ENCODE peak calls at places on chromosomes 6 and 20, in nine cellular contexts. X is fibroblast of lung; M is right lobe of liver; L is pancreas; R is mucosa of descending colon; J is lower lobe of right lung; T is effector memory CD4-positive, alpha-beta T cell; U is mesenchymal stem cell; P is heart left ventricle. Y is an unnamed sample.

GRCh38 chr6:72458521-72458920 is 163.3 kb upstream of the KCNQ5 start:
- DNase-seq in X (no peak), M (no peak), L (no peak), R (no peak), J (no peak), T (no peak), U (no peak), P (no peak), Y (no peak)

GRCh38 chr20:46394872-46395470 is 11.4 kb downstream of the ELMO2 start:
- DNase-seq in X (no peak), M (no peak), L (no peak), R (no peak), J (no peak), T (no peak), U (no peak), P (no peak), Y (no peak)

GRCh38 chr6:109360281-109360680 is 22.0 kb downstream of the CD164 start:
- DNase-seq in X (no peak), M (no peak), L (no peak), R (no peak), J (no peak), T (no peak), U (no peak), P (no peak), Y (no peak)

GRCh38 chr6:133548409-133548808 is 307.3 kb downstream of the EYA4 start:
- DNase-seq in X (peak; percentile 55), M (no peak), L (no peak), R (no peak), J (no peak), T (no peak), U (peak; percentile 75), P (no peak), Y (no peak)

GRCh38 chr6:25660512-25660911 is 8.5 kb downstream of the SCGN start:
- DNase-seq in X (peak; percentile 8), M (no peak), L (no peak), R (no peak), J (no peak), T (no peak), U (peak; percentile 20), P (no peak), Y (no peak)

GRCh38 chr6:56593801-56594318 is 48.8 kb downstream of the DST start:
- DNase-seq in X (peak; percentile 25), M (no peak), L (no peak), R (no peak), J (no peak), T (no peak), U (no peak), P (no peak), Y (no peak)

GRCh38 chr6:33622456-33623431 is 1.6 kb downstream of the ITPR3 start:
- DNase-seq in X (peak; percentile 44), M (no peak), L (peak; percentile 67), R (peak; percentile 41), J (peak; percentile 59), T (no peak), U (peak; percentile 52), P (no peak), Y (no peak)

GRCh38 chr6:100633096-100633766 is 168.5 kb upstream of the SIM1 start:
- DNase-seq in X (peak; percentile 63), M (no peak), L (no peak), R (no peak), J (no peak), T (no peak), U (peak; percentile 94), P (no peak), Y (no peak)

GRCh38 chr6:127176175-127176574 is 57.7 kb downstream of the RSPO3 start:
- DNase-seq in X (no peak), M (no peak), L (no peak), R (no peak), J (no peak), T (no peak), U (peak; percentile 36), P (no peak), Y (no peak)

GRCh38 chr20:31661625-31662371 is 24.1 kb downstream of the COX4I2 start:
- DNase-seq in X (peak; percentile 70), M (peak; percentile 84), L (peak; percentile 89), R (peak; percentile 92), J (peak; percentile 88), T (peak; percentile 66), U (peak; percentile 84), P (peak; percentile 87), Y (peak; percentile 91)

GRCh38 chr6:84671188-84671587 is 93.2 kb downstream of the TBX18 start:
- DNase-seq in X (no peak), M (no peak), L (no peak), R (peak; percentile 9), J (no peak), T (no peak), U (no peak), P (no peak), Y (no peak)

GRCh38 chr20:20946122-20946759 is 159.9 kb downstream of the LINC00237 start:
- DNase-seq in X (no peak), M (no peak), L (no peak), R (no peak), J (no peak), T (no peak), U (no peak), P (no peak), Y (no peak)

GRCh38 chr6:16684896-16685554 is 76.2 kb downstream of the ATXN1 start:
- DNase-seq in X (no peak), M (no peak), L (no peak), R (no peak), J (no peak), T (peak; percentile 61), U (peak; percentile 65), P (no peak), Y (no peak)

GRCh38 chr6:15207923-15208322 is 37.9 kb upstream of the JARID2 start:
- DNase-seq in X (peak; percentile 12), M (no peak), L (no peak), R (no peak), J (no peak), T (no peak), U (peak; percentile 13), P (no peak), Y (no peak)

GRCh38 chr6:106192824-106193223 is 106.7 kb downstream of the PRDM1 start:
- DNase-seq in X (no peak), M (no peak), L (no peak), R (no peak), J (no peak), T (no peak), U (peak; percentile 43), P (no peak), Y (no peak)

DNA sequence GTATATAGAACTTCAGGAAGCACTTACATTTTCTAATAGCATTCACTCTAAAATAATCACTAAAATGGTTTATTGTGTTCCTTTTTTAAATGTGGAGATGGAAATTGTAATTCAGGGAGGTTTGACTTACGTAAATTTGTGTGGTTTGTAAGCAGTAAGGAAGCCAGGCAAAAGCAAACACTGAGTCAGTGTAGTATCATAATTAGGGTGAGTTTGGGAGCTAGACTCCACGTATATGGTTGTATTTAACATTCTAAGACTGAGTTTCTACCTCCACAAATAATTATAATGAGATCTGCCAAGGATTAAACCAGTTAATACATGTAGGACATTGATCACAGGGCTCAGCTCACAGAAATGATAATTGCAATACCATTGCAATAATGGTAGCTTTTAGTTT is 425.5 kb downstream of the CBLN4 start:
- DNase-seq in X (no peak), M (no peak), L (no peak), R (no peak), J (no peak), T (no peak), U (no peak), P (no peak), Y (no peak)
- H3K9me3 ChIP-seq in X (no peaks in the 10 kb centered on the region), M (no peaks in the 10 kb centered on the region), L (no peaks in the 10 kb centered on the region), R (no peaks in the 10 kb centered on the region), J (no peaks in the 10 kb centered on the region), T (no peaks in the 10 kb centered on the region), U (no peaks in the 10 kb centered on the region), P (no peaks in the 10 kb centered on the region), Y (no peaks in the 10 kb centered on the region)

GRCh38 chr20:49684335-49684997 is 29.2 kb downstream of the B4GALT5 start:
- DNase-seq in X (no peak), M (no peak), L (no peak), R (peak; percentile 1), J (peak; percentile 66), T (no peak), U (no peak), P (no peak), Y (no peak)

GRCh38 chr20:49682278-49682677 is 31.4 kb downstream of the B4GALT5 start:
- DNase-seq in X (no peak), M (no peak), L (no peak), R (peak; percentile 1), J (no peak), T (no peak), U (no peak), P (no peak), Y (no peak)

GRCh38 chr20:49685161-49685601 is 28.5 kb downstream of the B4GALT5 start:
- DNase-seq in X (no peak), M (no peak), L (no peak), R (no peak), J (no peak), T (no peak), U (no peak), P (peak; percentile 38), Y (no peak)

GRCh38 chr20:49680475-49680874 is 33.2 kb downstream of the B4GALT5 start:
- DNase-seq in X (peak; percentile 19), M (no peak), L (no peak), R (no peak), J (no peak), T (no peak), U (peak; percentile 37), P (no peak), Y (no peak)

DNA sequence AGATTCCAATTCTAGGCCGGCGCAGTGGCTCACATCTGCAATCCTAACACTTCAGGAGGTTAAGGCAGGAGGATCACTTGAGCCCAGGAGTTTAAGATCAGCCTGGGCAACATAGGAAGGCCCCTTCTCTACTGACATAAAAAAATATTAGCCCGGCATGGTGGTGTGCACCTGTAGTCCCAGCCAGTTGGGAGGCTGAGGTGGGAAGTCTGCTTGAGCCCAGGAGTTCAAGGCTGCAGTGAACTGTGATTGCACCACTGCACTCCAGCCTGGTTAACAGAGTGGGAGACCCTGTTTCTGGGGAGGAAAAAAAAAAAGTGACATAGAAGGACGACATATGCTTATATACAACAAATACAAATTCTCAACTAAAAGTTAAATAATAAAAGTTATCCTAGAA is 30.9 kb downstream of the B4GALT5 start:
- DNase-seq in X (no peak), M (no peak), L (no peak), R (no peak), J (no peak), T (no peak), U (no peak), P (no peak), Y (no peak)
- H3K4me1 ChIP-seq in X (peaks cover 15% of the 10 kb centered on the region), M (peaks cover 4% of the 10 kb centered on the region), L (peaks cover 19% of the 10 kb centered on the region), R (peaks cover 57% of the 10 kb centered on the region), J (peaks cover 94% of the 10 kb centered on the region), T (peaks cover 10% of the 10 kb centered on the region), U (peaks cover 30% of the 10 kb centered on the region), P (peaks cover 46% of the 10 kb centered on the region), Y (peaks cover 80% of the 10 kb centered on the region)

GRCh38 chr6:62652692-62653328 is 366.8 kb upstream of the KHDRBS2 start:
- DNase-seq in X (peak; percentile 26), M (no peak), L (no peak), R (no peak), J (no peak), T (no peak), U (peak; percentile 3), P (no peak), Y (no peak)
- H3K9me3 ChIP-seq in X (no peaks in the 10 kb centered on the region), M (no peaks in the 10 kb centered on the region), L (no peaks in the 10 kb centered on the region), R (peaks cover 60% of the 10 kb centered on the region), J (peaks cover 47% of the 10 kb centered on the region), T (peaks cover 9% of the 10 kb centered on the region), U (peaks cover 56% of the 10 kb centered on the region), P (peaks cover 53% of the 10 kb centered on the region), Y (peaks cover 9% of the 10 kb centered on the region)

DNA sequence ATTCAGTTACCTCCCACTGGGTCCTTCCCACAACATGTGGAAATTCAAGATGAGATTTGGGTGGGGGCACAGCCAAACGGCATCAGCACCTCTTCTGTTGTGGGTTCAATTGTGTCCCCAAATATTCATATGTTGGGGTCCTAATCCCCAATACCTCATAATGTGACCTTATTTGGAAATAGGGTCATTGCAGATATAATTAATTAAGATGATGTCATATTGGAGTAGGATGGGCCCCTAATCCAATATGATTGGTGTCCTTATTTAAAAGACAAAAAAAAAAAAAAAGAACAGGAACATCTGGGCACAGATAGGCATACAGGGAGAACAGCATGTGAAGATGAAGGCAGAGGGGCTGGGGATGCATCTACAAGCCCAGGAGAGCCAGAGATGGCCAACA is 89.4 kb downstream of the BFSP1 start:
- DNase-seq in X (no peak), M (no peak), L (no peak), R (no peak), J (no peak), T (no peak), U (no peak), P (no peak), Y (no peak)
- H3K4me1 ChIP-seq in X (no peaks in the 10 kb centered on the region), M (no peaks in the 10 kb centered on the region), L (no peaks in the 10 kb centered on the region), R (no peaks in the 10 kb centered on the region), J (no peaks in the 10 kb centered on the region), T (no peaks in the 10 kb centered on the region), U (no peaks in the 10 kb centered on the region), P (no peaks in the 10 kb centered on the region), Y (no peaks in the 10 kb centered on the region)

Y was measured in Peyer's patch.